ENCODE peak calls at places on chromosomes 6 and 20, in seven cellular contexts. W is kidney epithelial cell, D is prostate gland, B is fibroblast of lung, Y is pancreas, L is spleen, U is lung. I is an unnamed sample.

GRCh38 chr6:14711056-14711703 is 534.7 kb upstream of the JARID2 start:
- DNase-seq in W (peak; percentile 37), D (no peak), B (peak; percentile 88), Y (no peak), L (no peak), U (no peak), I (peak; percentile 59)

GRCh38 chr20:46402236-46402886 is 4.1 kb downstream of the ELMO2 start:
- DNase-seq in W (no peak), D (no peak), B (peak; percentile 58), Y (no peak), L (no peak), U (no peak), I (no peak)

GRCh38 chr6:830667-831327 is 137.9 kb upstream of the EXOC2 start:
- DNase-seq in W (no peak), D (no peak), B (no peak), Y (no peak), L (no peak), U (no peak), I (no peak)

GRCh38 chr6:35737413-35738211 is 780 bp downstream of the ARMC12 start:
- DNase-seq in W (no peak), D (peak; percentile 54), B (peak; percentile 71), Y (no peak), L (peak; percentile 73), U (no peak), I (no peak)

GRCh38 chr6:114135348-114136002 is 164.5 kb upstream of the HDAC2 start:
- DNase-seq in W (no peak), D (no peak), B (no peak), Y (no peak), L (no peak), U (no peak), I (no peak)

GRCh38 chr6:27503436-27504030 is 30.6 kb upstream of the ZNF184 start:
- DNase-seq in W (no peak), D (peak; percentile 43), B (peak; percentile 63), Y (peak; percentile 65), L (peak; percentile 81), U (peak; percentile 49), I (no peak)

GRCh38 chr6:14573267-14573666 is 455.7 kb downstream of the CD83 start:
- DNase-seq in W (no peak), D (no peak), B (no peak), Y (no peak), L (no peak), U (no peak), I (no peak)

GRCh38 chr6:73870907-73871306 is 174.9 kb downstream of the CD109 start:
- DNase-seq in W (no peak), D (no peak), B (no peak), Y (no peak), L (no peak), U (no peak), I (no peak)

GRCh38 chr6:71012871-71013456 is 56.1 kb upstream of the B3GAT2 start:
- DNase-seq in W (peak; percentile 2), D (peak; percentile 32), B (peak; percentile 42), Y (peak; percentile 20), L (no peak), U (no peak), I (no peak)

GRCh38 chr6:27545271-27546046 is 72.6 kb upstream of the ZNF184 start:
- DNase-seq in W (no peak), D (no peak), B (peak; percentile 82), Y (peak; percentile 23), L (no peak), U (no peak), I (no peak)

GRCh38 chr6:10441004-10441654 is 26.3 kb upstream of the TFAP2A start:
- DNase-seq in W (peak; percentile 100), D (no peak), B (peak; percentile 97), Y (no peak), L (no peak), U (peak; percentile 60), I (peak; percentile 89)

GRCh38 chr6:45783716-45784115 is 231.9 kb downstream of the CLIC5 start:
- DNase-seq in W (no peak), D (no peak), B (no peak), Y (no peak), L (no peak), U (no peak), I (no peak)

GRCh38 chr6:27650620-27651370 is 177.9 kb upstream of the ZNF184 start:
- DNase-seq in W (no peak), D (no peak), B (peak; percentile 79), Y (peak; percentile 28), L (no peak), U (no peak), I (no peak)

GRCh38 chr6:43052225-43052841 is 1.3 kb downstream of the CUL7 start:
- DNase-seq in W (no peak), D (no peak), B (no peak), Y (peak; percentile 33), L (no peak), U (no peak), I (no peak)

GRCh38 chr6:118551063-118551672 is 3.1 kb downstream of the PLN start:
- DNase-seq in W (no peak), D (no peak), B (peak; percentile 76), Y (no peak), L (no peak), U (no peak), I (no peak)

GRCh38 chr6:10081075-10081474 is 333.8 kb downstream of the TFAP2A start:
- DNase-seq in W (no peak), D (no peak), B (no peak), Y (no peak), L (no peak), U (no peak), I (no peak)

GRCh38 chr6:88891135-88891845 is 72.1 kb downstream of the RNGTT start:
- DNase-seq in W (no peak), D (no peak), B (peak; percentile 47), Y (no peak), L (no peak), U (no peak), I (no peak)

GRCh38 chr6:125738276-125738675 is 11.2 kb upstream of the HEY2 start:
- DNase-seq in W (no peak), D (no peak), B (no peak), Y (no peak), L (no peak), U (no peak), I (no peak)

GRCh38 chr6:88114838-88115237 is 51.3 kb downstream of the CNR1 start:
- DNase-seq in W (no peak), D (no peak), B (no peak), Y (no peak), L (no peak), U (no peak), I (no peak)

GRCh38 chr20:62356948-62357667 is 10.0 kb downstream of the LAMA5 start:
- DNase-seq in W (no peak), D (no peak), B (peak; percentile 75), Y (no peak), L (no peak), U (no peak), I (no peak)

GRCh38 chr20:37972256-37973058 is 60.8 kb downstream of the TTI1 start:
- DNase-seq in W (no peak), D (no peak), B (no peak), Y (no peak), L (no peak), U (no peak), I (no peak)

GRCh38 chr6:53070808-53071207 is 5.6 kb downstream of the FBXO9 start:
- DNase-seq in W (no peak), D (no peak), B (no peak), Y (no peak), L (no peak), U (no peak), I (no peak)

GRCh38 chr6:27547157-27548075 is 74.5 kb upstream of the ZNF184 start:
- DNase-seq in W (no peak), D (no peak), B (peak; percentile 62), Y (no peak), L (no peak), U (no peak), I (no peak)

GRCh38 chr20:16491277-16491912 is 81.9 kb downstream of the KIF16B start:
- DNase-seq in W (no peak), D (no peak), B (peak; percentile 59), Y (no peak), L (no peak), U (no peak), I (no peak)

GRCh38 chr6:44099192-44099591 is 28.1 kb downstream of the MRPL14 start:
- DNase-seq in W (no peak), D (no peak), B (no peak), Y (no peak), L (no peak), U (no peak), I (no peak)

GRCh38 chr6:33638581-33638980 is 17.5 kb downstream of the ITPR3 start:
- DNase-seq in W (no peak), D (no peak), B (no peak), Y (no peak), L (no peak), U (peak; percentile 70), I (no peak)
- TF ChIP-seq CTCF in W (no peak), D (no peak), B (no peak), Y (no peak), L (no peak), U (no peak), I (no peak)

DNA sequence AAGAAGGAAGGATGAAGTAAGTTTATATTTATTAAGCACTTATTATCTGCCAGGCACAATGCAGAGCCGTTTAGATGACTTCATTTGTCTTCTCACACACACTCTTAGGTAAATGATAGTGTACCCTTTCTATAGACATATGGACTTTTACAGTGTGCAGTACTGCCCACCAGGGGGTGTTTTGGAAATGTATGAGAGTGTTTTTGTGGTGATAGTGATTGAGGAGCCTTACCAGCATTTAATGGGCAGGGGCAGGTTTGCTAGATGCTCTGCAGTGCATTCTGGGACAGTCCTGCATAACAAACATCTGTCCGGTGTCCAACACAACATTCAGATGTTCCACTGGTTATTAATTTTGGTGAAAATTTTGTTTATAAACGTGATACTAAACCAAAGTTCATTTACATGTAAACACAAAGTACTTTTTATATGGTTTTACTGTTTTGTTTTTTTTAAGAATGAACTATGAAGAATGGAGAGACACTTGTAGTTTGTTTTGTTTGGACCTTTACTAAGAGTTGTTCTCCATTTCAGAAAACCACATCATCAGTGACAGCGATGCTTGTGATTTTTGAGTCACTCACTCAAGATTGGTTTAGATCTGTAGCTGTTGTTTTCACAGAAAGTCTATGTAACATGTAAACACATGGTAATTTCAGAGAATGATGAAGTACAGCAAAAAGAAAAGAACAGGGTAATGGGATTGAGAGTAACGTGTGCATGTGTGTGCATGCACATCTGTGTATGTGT is 19.9 kb downstream of the KCNS1 start:
- DNase-seq in W (no peak), D (no peak), B (no peak), Y (no peak), L (no peak), U (no peak), I (no peak)
- H3K36me3 ChIP-seq in W (peaks cover 1% of the 10 kb centered on the region), D (no peaks in the 10 kb centered on the region), B (peaks cover 2% of the 10 kb centered on the region), Y (no peaks in the 10 kb centered on the region), L (peaks cover 65% of the 10 kb centered on the region), U (peaks cover 6% of the 10 kb centered on the region), I (peaks cover 1% of the 10 kb centered on the region)

GRCh38 chr6:135759831-135760230 is 91.7 kb upstream of the PDE7B start:
- DNase-seq in W (no peak), D (no peak), B (peak; percentile 17), Y (peak; percentile 15), L (no peak), U (no peak), I (no peak)
- TF ChIP-seq CTCF in W (peak; percentile 6), D (no peak), B (no peak), Y (no peak), L (no peak), U (no peak), I (peak; percentile 3)

DNA sequence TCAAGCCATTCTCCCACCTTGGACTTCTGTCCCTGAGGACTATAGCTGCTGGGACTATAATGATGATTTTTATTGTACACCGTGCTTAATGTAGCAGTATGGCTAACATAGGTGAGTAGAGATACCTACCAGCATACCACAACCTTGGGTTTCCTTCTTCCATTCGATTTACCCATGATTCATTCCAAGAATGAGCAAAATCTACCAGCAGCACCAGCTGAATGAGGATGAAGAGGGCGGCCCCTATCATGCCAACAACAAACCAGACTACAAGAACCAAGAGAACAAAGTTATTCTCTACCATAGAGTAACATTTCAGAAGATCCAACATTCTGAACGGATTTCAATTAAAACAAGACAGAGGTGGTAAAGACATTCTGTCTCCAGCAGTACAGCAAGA is 12.1 kb downstream of the SERINC3 start:
- DNase-seq in W (no peak), D (no peak), B (no peak), Y (no peak), L (no peak), U (no peak), I (no peak)
- H3K36me3 ChIP-seq in W (peaks cover under 1% of the 10 kb centered on the region), D (peaks cover 19% of the 10 kb centered on the region), B (peaks cover 5% of the 10 kb centered on the region), Y (peaks cover 55% of the 10 kb centered on the region), L (peaks cover 59% of the 10 kb centered on the region), U (peaks cover 16% of the 10 kb centered on the region), I (peaks cover 15% of the 10 kb centered on the region)